ENCODE peak calls at places on chromosomes 16 and 17, in six cellular contexts. One of them, this sample, is unnamed.
A peak's percentile ranks its signal among the peaks of the same experiment; 100 is the strongest.

GRCh38 chr17:45338023-45338781 is 21.4 kb upstream of the MAP3K14 start:
- DNase-seq in BE2C: no peak
- DNase-seq in stimulated activated CD8-positive, alpha-beta memory T cell treated with anti-CD3 and anti-CD28 coated beads, Interleukin-7, amount 100 ng/mL, for 48 hours: no peak
- DNase-seq in T-helper 2 cell: no peak
- DNase-seq in D341Med: no peak
- DNase-seq in COLO829: no peak
- DNase-seq in this sample: no peak

GRCh38 chr16:65662236-65662635 is 540.4 kb upstream of the CDH11 start:
- DNase-seq in stimulated activated CD8-positive, alpha-beta memory T cell treated with anti-CD3 and anti-CD28 coated beads, Interleukin-7, amount 100 ng/mL, for 48 hours: no peak
- DNase-seq in COLO829: no peak
- DNase-seq in BE2C: peak; percentile 53
- DNase-seq in T-helper 2 cell: no peak
- DNase-seq in D341Med: no peak
- DNase-seq in this sample: no peak

GRCh38 chr16:78415669-78416068 is 316.2 kb downstream of the WWOX start:
- DNase-seq in stimulated activated CD8-positive, alpha-beta memory T cell treated with anti-CD3 and anti-CD28 coated beads, Interleukin-7, amount 100 ng/mL, for 48 hours: no peak
- DNase-seq in COLO829: no peak
- DNase-seq in D341Med: no peak
- DNase-seq in T-helper 2 cell: no peak
- DNase-seq in BE2C: no peak
- DNase-seq in this sample: no peak

GRCh38 chr16:22711847-22712246 is 102.1 kb upstream of the HS3ST2 start:
- DNase-seq in stimulated activated CD8-positive, alpha-beta memory T cell treated with anti-CD3 and anti-CD28 coated beads, Interleukin-7, amount 100 ng/mL, for 48 hours: no peak
- DNase-seq in T-helper 2 cell: no peak
- DNase-seq in BE2C: no peak
- DNase-seq in D341Med: no peak
- DNase-seq in COLO829: no peak
- DNase-seq in this sample: no peak

GRCh38 chr16:9099131-9099625 is 7.7 kb downstream of the HAPSTR1 start:
- DNase-seq in T-helper 2 cell: no peak
- DNase-seq in BE2C: no peak
- DNase-seq in stimulated activated CD8-positive, alpha-beta memory T cell treated with anti-CD3 and anti-CD28 coated beads, Interleukin-7, amount 100 ng/mL, for 48 hours: no peak
- DNase-seq in COLO829: no peak
- DNase-seq in D341Med: no peak
- DNase-seq in this sample: no peak

GRCh38 chr17:18966831-18967624 is 15.1 kb downstream of the SLC5A10 start:
- DNase-seq in stimulated activated CD8-positive, alpha-beta memory T cell treated with anti-CD3 and anti-CD28 coated beads, Interleukin-7, amount 100 ng/mL, for 48 hours: no peak
- DNase-seq in T-helper 2 cell: no peak
- DNase-seq in D341Med: no peak
- DNase-seq in BE2C: no peak
- DNase-seq in COLO829: no peak
- DNase-seq in this sample: no peak

GRCh38 chr17:78709119-78709681 is 72.9 kb downstream of the CYTH1 start:
- DNase-seq in stimulated activated CD8-positive, alpha-beta memory T cell treated with anti-CD3 and anti-CD28 coated beads, Interleukin-7, amount 100 ng/mL, for 48 hours: no peak
- DNase-seq in COLO829: no peak
- DNase-seq in D341Med: no peak
- DNase-seq in T-helper 2 cell: no peak
- DNase-seq in BE2C: no peak
- DNase-seq in this sample: no peak

GRCh38 chr17:63356275-63356905 is 89.7 kb downstream of the CYB561 start:
- DNase-seq in stimulated activated CD8-positive, alpha-beta memory T cell treated with anti-CD3 and anti-CD28 coated beads, Interleukin-7, amount 100 ng/mL, for 48 hours: no peak
- DNase-seq in BE2C: no peak
- DNase-seq in D341Med: no peak
- DNase-seq in COLO829: peak; percentile 89
- DNase-seq in T-helper 2 cell: no peak
- DNase-seq in this sample: peak; percentile 91